ENCODE peak calls at places on chromosome 13, in five cellular contexts. One of them, this sample, is unnamed.

GRCh38 chr13:20525144-20525600 is 485 bp downstream of the CRYL1 start:
- DNase-seq in cardiac fibroblast: peak; percentile 20
- DNase-seq in uterus: peak; percentile 23
- DNase-seq in HL-60: no peak
- DNase-seq in thoracic aorta: no peak
- DNase-seq in this sample: no peak

GRCh38 chr13:110138009-110138699 is 168.8 kb downstream of the COL4A1 start:
- DNase-seq in thoracic aorta: peak; percentile 52
- DNase-seq in HL-60: peak; percentile 82
- DNase-seq in uterus: peak; percentile 63
- DNase-seq in cardiac fibroblast: peak; percentile 83
- DNase-seq in this sample: no peak

GRCh38 chr13:39349391-39349790 is 253.6 kb downstream of the LHFPL6 start:
- DNase-seq in uterus: no peak
- DNase-seq in HL-60: no peak
- DNase-seq in cardiac fibroblast: no peak
- DNase-seq in thoracic aorta: no peak
- DNase-seq in this sample: no peak

GRCh38 chr13:97946951-97947588 is 6.4 kb upstream of the IPO5 start:
- DNase-seq in uterus: no peak
- DNase-seq in HL-60: no peak
- DNase-seq in thoracic aorta: no peak
- DNase-seq in cardiac fibroblast: peak; percentile 96
- DNase-seq in this sample: no peak

GRCh38 chr13:24784319-24784718 is 20.4 kb downstream of the RNF17 start:
- DNase-seq in uterus: no peak
- DNase-seq in cardiac fibroblast: no peak
- DNase-seq in thoracic aorta: no peak
- DNase-seq in HL-60: no peak
- DNase-seq in this sample: no peak

GRCh38 chr13:58855283-58855682 is 1223.7 kb downstream of the PCDH17 start:
- DNase-seq in uterus: no peak
- DNase-seq in cardiac fibroblast: peak; percentile 44
- DNase-seq in HL-60: no peak
- DNase-seq in thoracic aorta: no peak
- DNase-seq in this sample: no peak

GRCh38 chr13:42836930-42837329 is 55.5 kb downstream of the FAM216B start:
- DNase-seq in thoracic aorta: no peak
- DNase-seq in uterus: no peak
- DNase-seq in cardiac fibroblast: peak; percentile 84
- DNase-seq in HL-60: no peak
- DNase-seq in this sample: no peak

GRCh38 chr13:76014618-76015315 is 378.6 kb downstream of the LMO7 start:
- DNase-seq in thoracic aorta: no peak
- DNase-seq in cardiac fibroblast: peak; percentile 33
- DNase-seq in uterus: no peak
- DNase-seq in HL-60: no peak
- DNase-seq in this sample: no peak

GRCh38 chr13:110023729-110024645 is 237.6 kb upstream of the IRS2 start:
- DNase-seq in uterus: no peak
- DNase-seq in HL-60: no peak
- DNase-seq in thoracic aorta: peak; percentile 22
- DNase-seq in cardiac fibroblast: peak; percentile 56
- DNase-seq in this sample: no peak

GRCh38 chr13:111864566-111864965 is 202.4 kb upstream of the SOX1 start:
- DNase-seq in cardiac fibroblast: no peak
- DNase-seq in thoracic aorta: no peak
- DNase-seq in uterus: no peak
- DNase-seq in HL-60: no peak
- DNase-seq in this sample: no peak

GRCh38 chr13:89520468-89520867 is 1827.0 kb upstream of the MIR17HG start:
- DNase-seq in thoracic aorta: no peak
- DNase-seq in cardiac fibroblast: no peak
- DNase-seq in HL-60: no peak
- DNase-seq in uterus: no peak
- DNase-seq in this sample: no peak

GRCh38 chr13:114313061-114313860 is 1.0 kb upstream of the CHAMP1 start:
- DNase-seq in uterus: no peak
- DNase-seq in thoracic aorta: no peak
- DNase-seq in cardiac fibroblast: peak; percentile 53
- DNase-seq in HL-60: no peak
- DNase-seq in this sample: peak; percentile 72

GRCh38 chr13:73058741-73059459 is at the start of gene KLF5:
- DNase-seq in uterus: peak; percentile 96
- DNase-seq in thoracic aorta: peak; percentile 86
- DNase-seq in HL-60: peak; percentile 67
- DNase-seq in cardiac fibroblast: peak; percentile 94
- DNase-seq in this sample: peak; percentile 53

GRCh38 chr13:33191425-33192221 is 93.9 kb downstream of the STARD13 start:
- DNase-seq in HL-60: no peak
- DNase-seq in uterus: no peak
- DNase-seq in thoracic aorta: no peak
- DNase-seq in cardiac fibroblast: no peak
- DNase-seq in this sample: no peak

GRCh38 chr13:66427330-66427990 is 802.7 kb downstream of the PCDH9 start:
- DNase-seq in thoracic aorta: no peak
- DNase-seq in HL-60: no peak
- DNase-seq in cardiac fibroblast: peak; percentile 66
- DNase-seq in uterus: no peak
- DNase-seq in this sample: no peak

GRCh38 chr13:31923134-31923763 is 108.3 kb upstream of the FRY start:
- DNase-seq in uterus: no peak
- DNase-seq in cardiac fibroblast: no peak
- DNase-seq in thoracic aorta: no peak
- DNase-seq in HL-60: no peak
- DNase-seq in this sample: no peak

GRCh38 chr13:89393758-89394157 is 1722.6 kb downstream of the SLITRK5 start:
- DNase-seq in thoracic aorta: no peak
- DNase-seq in uterus: no peak
- DNase-seq in HL-60: no peak
- DNase-seq in cardiac fibroblast: no peak
- DNase-seq in this sample: no peak

GRCh38 chr13:80334582-80335260 is 6.2 kb downstream of the SPRY2 start:
- DNase-seq in thoracic aorta: no peak
- DNase-seq in HL-60: no peak
- DNase-seq in cardiac fibroblast: peak; percentile 69
- DNase-seq in uterus: no peak
- DNase-seq in this sample: no peak

GRCh38 chr13:100673831-100674362 is 698 bp downstream of the TMTC4 start:
- DNase-seq in HL-60: peak; percentile 39
- DNase-seq in uterus: peak; percentile 67
- DNase-seq in cardiac fibroblast: peak; percentile 92
- DNase-seq in thoracic aorta: no peak
- DNase-seq in this sample: peak; percentile 30
- H3K4me3 ChIP-seq in HL-60: peak overlapping the region; percentile 70
- H3K4me3 ChIP-seq in uterus: peak overlapping the region; percentile 60
- H3K4me3 ChIP-seq in cardiac fibroblast: peak overlapping the region; percentile 55
- H3K4me3 ChIP-seq in thoracic aorta: peak overlapping the region; percentile 68
- H3K4me3 ChIP-seq in this sample: peak overlapping the region; percentile 69

GRCh38 chr13:64471916-64472315 is 2758.2 kb downstream of the PCDH9 start:
- DNase-seq in uterus: no peak
- DNase-seq in thoracic aorta: no peak
- DNase-seq in HL-60: no peak
- DNase-seq in cardiac fibroblast: peak; percentile 75
- DNase-seq in this sample: no peak
- TF ChIP-seq CTCF in uterus: no peak
- TF ChIP-seq CTCF in thoracic aorta: peak; percentile 35
- TF ChIP-seq CTCF in HL-60: no peak
- TF ChIP-seq CTCF in cardiac fibroblast: peak; percentile 47
- TF ChIP-seq CTCF in this sample: no peak

DNA sequence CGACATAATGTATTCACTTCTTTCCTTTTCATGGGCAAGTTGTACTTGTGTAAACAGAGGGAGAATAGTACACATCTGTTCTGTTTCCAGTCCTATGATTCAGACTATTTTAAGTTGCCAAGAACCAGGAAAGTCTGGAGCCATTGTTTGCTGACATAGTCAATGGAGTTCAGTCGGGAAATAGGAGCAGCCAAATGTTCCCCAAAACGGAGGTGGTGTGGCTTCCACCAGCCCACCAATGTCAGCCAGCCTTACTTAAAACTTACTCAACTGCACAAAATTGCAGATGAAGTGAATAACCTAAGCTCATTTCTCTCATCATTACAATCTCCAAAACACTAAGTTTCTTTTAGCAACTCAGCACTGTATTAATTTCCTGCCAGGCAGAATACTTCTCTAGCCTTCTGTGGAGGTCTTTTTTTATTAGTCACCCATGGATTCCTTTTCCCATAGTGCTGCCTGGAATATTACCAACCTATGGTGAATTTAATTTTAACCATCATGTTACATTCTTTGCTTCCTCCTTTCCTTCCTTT is 22.3 kb upstream of the CSNK1A1L start:
- DNase-seq in uterus: peak; percentile 20
- DNase-seq in HL-60: no peak
- DNase-seq in thoracic aorta: no peak
- DNase-seq in cardiac fibroblast: peak; percentile 93
- DNase-seq in this sample: no peak
- H3K4me3 ChIP-seq in uterus: no peak overlapping the region
- H3K4me3 ChIP-seq in HL-60: no peak overlapping the region
- H3K4me3 ChIP-seq in thoracic aorta: peak overlapping the region; percentile 26
- H3K4me3 ChIP-seq in cardiac fibroblast: no peak overlapping the region
- H3K4me3 ChIP-seq in this sample: no peak overlapping the region

DNA sequence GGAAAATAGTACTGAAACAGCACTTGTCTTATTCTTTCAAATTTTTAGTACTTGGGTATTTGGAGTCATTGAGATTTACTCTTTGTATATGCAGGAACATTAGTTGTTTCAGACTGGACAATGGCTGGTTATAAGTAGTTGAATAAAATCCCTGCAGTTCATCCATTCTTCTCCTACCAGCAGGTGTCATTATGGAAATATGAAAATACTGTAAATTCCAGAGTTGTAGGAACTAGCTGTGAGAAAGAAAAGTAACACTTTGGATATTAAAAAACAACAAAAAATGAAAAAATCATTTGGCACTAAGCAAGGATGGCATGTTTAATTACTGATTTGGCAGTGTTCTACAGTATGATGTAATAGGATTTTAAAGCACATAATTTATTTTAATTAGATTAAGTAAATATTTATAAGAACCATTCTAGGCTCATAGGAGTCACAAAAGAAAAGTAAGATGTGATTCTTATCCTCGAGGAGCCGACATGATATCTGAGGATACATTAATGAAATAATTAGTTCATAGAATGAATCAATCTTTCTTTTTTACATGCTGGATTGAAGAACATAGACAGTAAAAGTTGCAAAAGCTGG is 155.3 kb downstream of the KCNRG start:
- DNase-seq in thoracic aorta: no peak
- DNase-seq in HL-60: no peak
- DNase-seq in uterus: no peak
- DNase-seq in cardiac fibroblast: peak; percentile 61
- DNase-seq in this sample: no peak
- TF ChIP-seq CTCF in thoracic aorta: peak; percentile 36
- TF ChIP-seq CTCF in HL-60: no peak
- TF ChIP-seq CTCF in uterus: peak; percentile 37
- TF ChIP-seq CTCF in cardiac fibroblast: peak; percentile 44
- TF ChIP-seq CTCF in this sample: no peak